ENCODE peak calls at places on chromosomes 7 and 10, in seven cellular contexts. One of them, this sample, is unnamed.

GRCh38 chr7:34190299-34190698 is 285.0 kb downstream of the BMPER start:
- DNase-seq in transverse colon: no peak
- DNase-seq in A549: no peak
- DNase-seq in ovary: no peak
- DNase-seq in stomach: no peak
- DNase-seq in K562: no peak
- DNase-seq in IMR-90: no peak
- DNase-seq in this sample: no peak

GRCh38 chr7:158160199-158160598 is 427.4 kb downstream of the PTPRN2 start:
- DNase-seq in transverse colon: no peak
- DNase-seq in A549: no peak
- DNase-seq in ovary: no peak
- DNase-seq in stomach: no peak
- DNase-seq in K562: no peak
- DNase-seq in IMR-90: no peak
- DNase-seq in this sample: no peak

GRCh38 chr7:100496509-100496908 is 12.8 kb downstream of the NYAP1 start:
- DNase-seq in transverse colon: no peak
- DNase-seq in A549: no peak
- DNase-seq in ovary: no peak
- DNase-seq in stomach: no peak
- DNase-seq in K562: no peak
- DNase-seq in IMR-90: no peak
- DNase-seq in this sample: no peak

GRCh38 chr7:75729851-75730274 is 8.9 kb downstream of the HIP1 start:
- DNase-seq in transverse colon: no peak
- DNase-seq in A549: peak
- DNase-seq in ovary: no peak
- DNase-seq in stomach: no peak
- DNase-seq in K562: no peak
- DNase-seq in IMR-90: no peak
- DNase-seq in this sample: no peak

GRCh38 chr10:5071411-5072198 is 22.6 kb upstream of the AKR1C3 start:
- DNase-seq in transverse colon: peak
- DNase-seq in A549: peak
- DNase-seq in ovary: peak
- DNase-seq in stomach: peak
- DNase-seq in K562: peak
- DNase-seq in IMR-90: peak
- DNase-seq in this sample: peak

GRCh38 chr7:88344956-88345832 is 38.5 kb upstream of the STEAP4 start:
- DNase-seq in transverse colon: peak
- DNase-seq in A549: peak
- DNase-seq in ovary: peak
- DNase-seq in stomach: peak
- DNase-seq in K562: peak
- DNase-seq in IMR-90: no peak
- DNase-seq in this sample: peak

GRCh38 chr10:31694929-31695837 is 233.4 kb downstream of the ARHGAP12 start:
- DNase-seq in transverse colon: no peak
- DNase-seq in A549: no peak
- DNase-seq in ovary: no peak
- DNase-seq in stomach: no peak
- DNase-seq in K562: no peak
- DNase-seq in IMR-90: peak
- DNase-seq in this sample: no peak

GRCh38 chr7:51224811-51225581 is 91.6 kb downstream of the COBL start:
- DNase-seq in transverse colon: peak
- DNase-seq in A549: peak
- DNase-seq in ovary: no peak
- DNase-seq in stomach: peak
- DNase-seq in K562: no peak
- DNase-seq in IMR-90: no peak
- DNase-seq in this sample: no peak

GRCh38 chr7:87231715-87232114 is 12.2 kb upstream of the TMEM243 start:
- DNase-seq in transverse colon: no peak
- DNase-seq in A549: no peak
- DNase-seq in ovary: no peak
- DNase-seq in stomach: no peak
- DNase-seq in K562: no peak
- DNase-seq in IMR-90: no peak
- DNase-seq in this sample: no peak

GRCh38 chr10:132129431-132129830 is 57.3 kb upstream of the DPYSL4 start:
- DNase-seq in transverse colon: no peak
- DNase-seq in A549: no peak
- DNase-seq in ovary: no peak
- DNase-seq in stomach: no peak
- DNase-seq in K562: no peak
- DNase-seq in IMR-90: no peak
- DNase-seq in this sample: no peak

GRCh38 chr10:131436467-131436866 is 124.9 kb upstream of the TCERG1L start:
- DNase-seq in transverse colon: no peak
- DNase-seq in A549: no peak
- DNase-seq in ovary: no peak
- DNase-seq in stomach: no peak
- DNase-seq in K562: no peak
- DNase-seq in IMR-90: no peak
- DNase-seq in this sample: no peak

GRCh38 chr10:103080891-103081581 is 112.0 kb downstream of the NT5C2 start:
- DNase-seq in transverse colon: no peak
- DNase-seq in A549: no peak
- DNase-seq in ovary: no peak
- DNase-seq in stomach: no peak
- DNase-seq in K562: no peak
- DNase-seq in IMR-90: no peak
- DNase-seq in this sample: no peak

GRCh38 chr10:24383681-24384106 is 174.8 kb downstream of the KIAA1217 start:
- DNase-seq in transverse colon: peak
- DNase-seq in A549: peak
- DNase-seq in ovary: peak
- DNase-seq in stomach: peak
- DNase-seq in K562: peak
- DNase-seq in IMR-90: peak
- DNase-seq in this sample: peak

GRCh38 chr10:112218960-112219359 is 35.4 kb upstream of the GPAM start:
- DNase-seq in transverse colon: no peak
- DNase-seq in A549: no peak
- DNase-seq in ovary: no peak
- DNase-seq in stomach: no peak
- DNase-seq in K562: no peak
- DNase-seq in IMR-90: no peak
- DNase-seq in this sample: no peak

GRCh38 chr10:84683980-84684740 is 355.8 kb downstream of the CCSER2 start:
- DNase-seq in transverse colon: no peak
- DNase-seq in A549: no peak
- DNase-seq in ovary: no peak
- DNase-seq in stomach: no peak
- DNase-seq in K562: no peak
- DNase-seq in IMR-90: no peak
- DNase-seq in this sample: no peak

GRCh38 chr7:51015581-51015980 is 232.9 kb upstream of the GRB10 start:
- DNase-seq in transverse colon: no peak
- DNase-seq in A549: no peak
- DNase-seq in ovary: no peak
- DNase-seq in stomach: no peak
- DNase-seq in K562: no peak
- DNase-seq in IMR-90: no peak
- DNase-seq in this sample: no peak

GRCh38 chr10:75651452-75651851 is 220.0 kb downstream of the LRMDA start:
- DNase-seq in transverse colon: peak
- DNase-seq in A549: peak
- DNase-seq in ovary: no peak
- DNase-seq in stomach: no peak
- DNase-seq in K562: no peak
- DNase-seq in IMR-90: no peak
- DNase-seq in this sample: no peak

GRCh38 chr7:138000081-138000701 is 1.7 kb downstream of the CREB3L2 start:
- DNase-seq in transverse colon: peak
- DNase-seq in A549: peak
- DNase-seq in ovary: peak
- DNase-seq in stomach: peak
- DNase-seq in K562: peak
- DNase-seq in IMR-90: peak
- DNase-seq in this sample: peak

GRCh38 chr10:110310741-110311140 is 6.0 kb upstream of the SMNDC1 start:
- DNase-seq in transverse colon: no peak
- DNase-seq in A549: no peak
- DNase-seq in ovary: no peak
- DNase-seq in stomach: no peak
- DNase-seq in K562: no peak
- DNase-seq in IMR-90: no peak
- DNase-seq in this sample: no peak
- TF ChIP-seq POLR2A in transverse colon: no peak
- TF ChIP-seq POLR2A in A549: no peak
- TF ChIP-seq POLR2A in ovary: no peak
- TF ChIP-seq POLR2A in stomach: no peak
- TF ChIP-seq POLR2A in K562: no peak
- TF ChIP-seq POLR2A in IMR-90: no peak
- TF ChIP-seq POLR2A in this sample: no peak

DNA sequence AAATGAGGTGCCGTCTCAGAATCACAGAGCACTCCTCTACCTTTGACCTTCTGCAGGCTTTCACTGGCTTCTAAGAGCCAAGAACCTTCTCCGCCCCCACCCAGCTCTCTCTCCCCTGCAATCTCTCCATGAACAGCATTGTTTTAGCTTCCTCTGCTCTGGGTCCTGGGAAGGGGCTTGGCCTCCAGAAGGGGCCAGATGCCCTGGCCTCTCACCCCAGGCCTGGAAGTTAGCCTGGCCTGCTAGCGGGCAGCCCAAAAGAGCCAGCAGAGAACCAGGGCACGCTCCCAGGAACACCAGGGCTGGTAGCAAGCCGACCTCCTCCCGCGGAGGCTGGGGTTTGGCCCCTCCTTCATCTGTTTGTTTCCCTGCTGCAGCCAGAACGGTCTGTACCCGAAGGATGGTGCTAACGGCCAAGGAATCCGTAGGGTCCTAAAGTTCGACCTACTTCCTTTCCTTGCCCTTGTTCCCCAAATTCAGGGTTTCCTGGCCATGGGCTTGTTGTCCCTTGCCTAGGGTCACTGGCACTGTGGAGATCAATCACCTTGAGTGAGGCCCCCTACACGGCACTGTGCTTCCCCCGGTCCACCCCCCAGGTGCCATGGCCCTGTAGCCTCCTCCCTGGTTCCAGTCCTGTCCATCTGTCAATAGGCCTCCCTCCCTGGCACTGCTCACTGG is 18.7 kb upstream of the DDIT4 start:
- DNase-seq in transverse colon: peak
- DNase-seq in A549: peak
- DNase-seq in ovary: peak
- DNase-seq in stomach: peak
- DNase-seq in K562: peak
- DNase-seq in IMR-90: peak
- DNase-seq in this sample: peak
- TF ChIP-seq POLR2A in transverse colon: peak
- TF ChIP-seq POLR2A in A549: peak
- TF ChIP-seq POLR2A in ovary: peak
- TF ChIP-seq POLR2A in stomach: no peak
- TF ChIP-seq POLR2A in K562: no peak
- TF ChIP-seq POLR2A in IMR-90: no peak
- TF ChIP-seq POLR2A in this sample: no peak

DNA sequence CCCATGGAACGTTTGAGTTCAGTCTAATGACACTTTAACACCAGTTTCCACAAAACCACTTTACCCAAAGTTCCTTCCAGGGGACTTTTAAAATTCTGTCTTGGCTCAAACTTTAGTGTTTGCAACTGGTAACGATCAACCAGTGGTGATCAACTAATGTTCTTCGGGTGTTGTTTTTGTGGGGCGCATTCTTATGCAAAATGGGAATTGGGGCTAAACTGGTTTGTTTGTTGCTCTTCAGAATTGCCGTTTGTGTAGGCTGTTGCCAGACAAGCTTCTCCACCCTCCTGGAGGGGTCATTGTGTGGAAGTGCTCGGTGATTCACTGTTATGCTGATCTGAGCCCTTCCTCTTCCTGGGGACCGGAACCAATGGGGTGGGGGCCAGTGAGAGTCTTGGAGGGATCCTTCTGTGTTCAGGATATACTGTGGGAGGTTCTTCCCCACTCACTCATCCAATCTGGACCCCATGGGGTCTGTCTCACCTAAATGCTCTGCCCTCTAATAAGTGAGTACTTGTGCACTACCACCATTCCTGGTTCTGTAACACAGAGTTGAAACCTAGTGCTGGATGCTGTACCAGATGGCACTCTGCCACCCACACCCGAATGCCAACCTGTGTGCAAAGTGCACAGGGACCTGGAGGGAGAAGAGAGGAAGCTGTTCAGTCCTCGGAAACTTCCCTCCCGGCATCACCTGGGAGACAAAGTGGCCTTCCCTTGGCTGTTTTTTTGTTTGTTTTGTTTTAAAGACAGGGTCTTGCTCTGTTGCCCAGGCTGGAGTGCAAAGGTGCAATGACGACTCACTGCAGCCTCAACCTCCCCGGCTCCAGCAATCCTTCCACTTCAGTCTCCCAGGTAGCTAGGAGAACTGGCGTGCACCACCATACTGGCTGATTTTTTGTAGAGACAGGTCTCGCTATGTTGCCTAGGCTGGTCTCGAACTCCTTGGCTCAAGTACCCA is 2.1 kb downstream of the NFE2L3 start:
- DNase-seq in transverse colon: peak
- DNase-seq in A549: no peak
- DNase-seq in ovary: no peak
- DNase-seq in stomach: peak
- DNase-seq in K562: peak
- DNase-seq in IMR-90: peak
- DNase-seq in this sample: no peak
- TF ChIP-seq POLR2A in transverse colon: peak
- TF ChIP-seq POLR2A in A549: no peak
- TF ChIP-seq POLR2A in ovary: no peak
- TF ChIP-seq POLR2A in stomach: no peak
- TF ChIP-seq POLR2A in K562: no peak
- TF ChIP-seq POLR2A in IMR-90: no peak
- TF ChIP-seq POLR2A in this sample: no peak

GRCh38 chr10:78972160-78972946 is 96.4 kb upstream of the ZMIZ1 start:
- DNase-seq in transverse colon: peak
- DNase-seq in A549: peak
- DNase-seq in ovary: peak
- DNase-seq in stomach: peak
- DNase-seq in K562: peak
- DNase-seq in IMR-90: peak
- DNase-seq in this sample: peak
- TF ChIP-seq POLR2A in transverse colon: no peak
- TF ChIP-seq POLR2A in A549: no peak
- TF ChIP-seq POLR2A in ovary: no peak
- TF ChIP-seq POLR2A in stomach: no peak
- TF ChIP-seq POLR2A in K562: no peak
- TF ChIP-seq POLR2A in IMR-90: no peak
- TF ChIP-seq POLR2A in this sample: peak

This sample was measured in adrenal gland.